ENCODE peak calls at places on chromosomes 16 and 17, in ten cellular contexts. M, D, F, W, T, J, Y, Q, X and S are unnamed samples.
A peak's percentile ranks its signal among the peaks of the same experiment; 100 is the strongest.

GRCh38 chr16:56506941-56507340 is 12.9 kb downstream of the BBS2 start:
- DNase-seq in M (no peak), D (peak; percentile 54), F (no peak), W (no peak), T (no peak), J (peak; percentile 78), Y (peak; percentile 53), Q (no peak), X (no peak), S (peak; percentile 79)

GRCh38 chr16:86680661-86681439 is 102.5 kb downstream of the FOXL1 start:
- DNase-seq in M (no peak), D (no peak), F (no peak), W (no peak), T (peak; percentile 85), J (peak; percentile 80), Y (no peak), Q (peak; percentile 47), X (no peak), S (peak; percentile 14)

GRCh38 chr17:15038656-15039055 is 226.5 kb downstream of the PMP22 start:
- DNase-seq in M (no peak), D (peak; percentile 79), F (no peak), W (peak; percentile 73), T (no peak), J (peak; percentile 0), Y (no peak), Q (no peak), X (no peak), S (no peak)

GRCh38 chr16:58931436-58931835 is 197.3 kb upstream of the GOT2 start:
- DNase-seq in M (no peak), D (peak; percentile 13), F (no peak), W (no peak), T (no peak), J (no peak), Y (no peak), Q (no peak), X (no peak), S (no peak)

GRCh38 chr17:81930142-81931125 is 2.9 kb upstream of the MAFG start:
- DNase-seq in M (no peak), D (peak; percentile 52), F (no peak), W (no peak), T (no peak), J (no peak), Y (no peak), Q (no peak), X (no peak), S (no peak)

GRCh38 chr17:21213491-21214014 is 408 bp downstream of the TMEM11 start:
- DNase-seq in M (peak; percentile 12), D (peak; percentile 64), F (peak; percentile 72), W (no peak), T (peak; percentile 3), J (no peak), Y (no peak), Q (peak; percentile 71), X (no peak), S (no peak)

GRCh38 chr17:60139438-60140285 is 10.1 kb upstream of the CA4 start:
- DNase-seq in M (peak; percentile 11), D (peak; percentile 84), F (peak; percentile 78), W (no peak), T (peak; percentile 53), J (peak; percentile 69), Y (peak; percentile 24), Q (peak; percentile 75), X (peak; percentile 49), S (peak; percentile 62)

GRCh38 chr16:68995011-68995504 is 110.4 kb upstream of the HAS3 start:
- DNase-seq in M (peak; percentile 38), D (peak; percentile 57), F (peak; percentile 55), W (peak; percentile 24), T (peak; percentile 69), J (peak; percentile 78), Y (no peak), Q (no peak), X (no peak), S (peak; percentile 55)

GRCh38 chr17:31815212-31815611 is 43.8 kb downstream of the COPRS start:
- DNase-seq in M (no peak), D (no peak), F (no peak), W (no peak), T (no peak), J (no peak), Y (no peak), Q (no peak), X (no peak), S (no peak)

GRCh38 chr16:82638095-82638798 is 11.5 kb downstream of the CDH13 start:
- DNase-seq in M (no peak), D (peak; percentile 80), F (no peak), W (peak; percentile 85), T (peak; percentile 88), J (peak; percentile 95), Y (peak; percentile 75), Q (peak; percentile 3), X (no peak), S (peak; percentile 79)

GRCh38 chr16:70589998-70590471 is 56.3 kb upstream of the IL34 start:
- DNase-seq in M (no peak), D (peak; percentile 59), F (peak; percentile 57), W (no peak), T (peak; percentile 49), J (peak; percentile 65), Y (no peak), Q (peak; percentile 77), X (peak; percentile 22), S (peak; percentile 88)

GRCh38 chr17:48610282-48611211 is at the start of gene HOXB7:
- DNase-seq in M (no peak), D (peak; percentile 53), F (peak; percentile 91), W (no peak), T (no peak), J (no peak), Y (no peak), Q (peak; percentile 88), X (peak; percentile 64), S (peak; percentile 48)

GRCh38 chr16:85436636-85437160 is 176.4 kb upstream of the GSE1 start:
- DNase-seq in M (no peak), D (peak; percentile 34), F (no peak), W (no peak), T (no peak), J (no peak), Y (no peak), Q (no peak), X (no peak), S (peak; percentile 15)
- H3K4me3 ChIP-seq in M (no peak overlapping the region), D (no peak overlapping the region), F (no peak overlapping the region), W (no peak overlapping the region), T (no peak overlapping the region), J (no peak overlapping the region), Y (no peak overlapping the region), Q (no peak overlapping the region), X (no peak overlapping the region), S (no peak overlapping the region)

GRCh38 chr17:38733315-38734234 is 3.4 kb downstream of the CISD3 start:
- DNase-seq in M (peak; percentile 49), D (no peak), F (peak; percentile 75), W (no peak), T (no peak), J (no peak), Y (no peak), Q (no peak), X (no peak), S (no peak)

GRCh38 chr17:38732376-38733314 is 2.5 kb downstream of the CISD3 start:
- DNase-seq in M (no peak), D (no peak), F (no peak), W (no peak), T (no peak), J (no peak), Y (no peak), Q (no peak), X (no peak), S (no peak)

GRCh38 chr17:38738007-38738662 is 8.0 kb downstream of the CISD3 start:
- DNase-seq in M (no peak), D (no peak), F (no peak), W (no peak), T (no peak), J (no peak), Y (no peak), Q (no peak), X (no peak), S (no peak)

GRCh38 chr17:38734235-38734633 is 4.1 kb downstream of the CISD3 start:
- DNase-seq in M (no peak), D (no peak), F (no peak), W (no peak), T (no peak), J (no peak), Y (no peak), Q (no peak), X (no peak), S (no peak)

DNA sequence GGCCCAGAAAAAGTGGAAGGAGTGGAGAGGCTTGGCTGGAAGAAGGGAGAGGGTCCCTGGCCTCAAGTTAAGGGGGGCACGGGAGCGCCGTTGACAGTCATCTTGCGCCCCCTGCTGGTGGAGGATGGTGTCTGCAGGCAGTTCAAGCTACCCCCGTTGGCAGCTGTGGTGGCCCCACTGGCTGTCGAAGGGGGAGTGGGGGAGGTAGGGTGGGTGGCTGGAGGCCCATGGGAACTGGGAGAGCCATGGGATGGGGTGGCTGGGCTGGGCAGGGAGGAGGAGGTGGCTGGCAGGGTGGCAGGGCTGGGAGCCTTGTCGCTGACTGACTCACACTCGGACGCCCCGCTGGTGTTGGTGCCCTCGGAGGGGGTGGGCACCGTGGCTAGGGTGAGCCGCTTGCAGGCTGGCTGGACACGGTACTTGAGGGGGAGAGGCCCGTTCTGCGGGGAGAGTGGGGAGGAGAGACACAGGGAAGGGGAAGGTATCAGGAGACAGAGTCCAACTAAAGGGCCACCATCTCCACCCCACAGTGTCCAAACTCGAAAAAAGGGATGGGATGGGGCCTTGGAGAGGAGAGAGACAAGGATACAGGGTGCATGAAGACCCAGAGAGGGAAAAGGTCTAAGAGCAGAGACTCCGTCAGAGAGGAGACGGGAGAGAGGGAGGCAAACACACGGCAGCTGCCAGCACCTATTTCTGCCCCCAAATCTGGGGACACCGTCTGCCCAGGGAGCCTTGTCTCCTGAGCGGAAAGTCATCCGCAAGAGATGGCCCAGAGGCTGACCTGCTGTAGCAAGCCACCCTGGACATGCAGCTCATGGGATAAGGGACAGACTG is 5.2 kb downstream of the CISD3 start:
- DNase-seq in M (peak; percentile 79), D (peak; percentile 66), F (peak; percentile 93), W (no peak), T (no peak), J (peak; percentile 46), Y (no peak), Q (no peak), X (peak; percentile 56), S (peak; percentile 33)
- TF ChIP-seq CTCF in M (peak; percentile 86), D (peak; percentile 93), F (peak; percentile 96), W (peak; percentile 93), T (peak; percentile 96), J (peak; percentile 92), Y (peak; percentile 89), Q (peak; percentile 96), X (peak; percentile 96), S (peak; percentile 87)

DNA sequence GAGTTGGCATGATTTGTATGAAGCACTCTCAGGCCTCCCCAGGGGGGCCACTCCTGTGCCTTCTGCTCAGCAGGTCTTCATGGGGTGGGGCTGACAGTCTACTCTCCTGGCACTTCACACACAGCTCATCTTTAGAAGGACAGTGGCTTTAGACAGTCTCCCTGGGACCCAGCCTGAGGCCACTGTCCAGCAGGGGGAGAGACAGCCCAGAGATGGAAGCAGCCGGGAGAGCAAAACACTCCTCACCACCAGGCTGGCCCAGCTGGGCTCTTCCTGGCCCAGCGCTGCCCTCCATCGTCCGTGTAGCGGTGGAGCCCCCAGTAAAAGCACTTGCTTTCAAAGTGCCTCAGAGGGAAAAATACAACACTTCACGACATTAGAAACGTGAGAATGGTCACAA is 62.0 kb upstream of the CRHR1 start:
- DNase-seq in M (peak; percentile 57), D (peak; percentile 16), F (peak; percentile 85), W (no peak), T (no peak), J (peak; percentile 9), Y (no peak), Q (no peak), X (no peak), S (no peak)
- H3K4me3 ChIP-seq in M (no peak overlapping the region), D (no peak overlapping the region), F (no peak overlapping the region), W (no peak overlapping the region), T (no peak overlapping the region), J (no peak overlapping the region), Y (no peak overlapping the region), Q (no peak overlapping the region), X (no peak overlapping the region), S (no peak overlapping the region)

GRCh38 chr17:12627776-12628491 is 37.8 kb upstream of the MYOCD start:
- DNase-seq in M (no peak), D (peak; percentile 46), F (no peak), W (no peak), T (peak; percentile 86), J (peak; percentile 82), Y (no peak), Q (no peak), X (no peak), S (peak; percentile 33)
- TF ChIP-seq CTCF in M (no peak), D (no peak), F (no peak), W (no peak), T (no peak), J (no peak), Y (no peak), Q (no peak), X (no peak), S (no peak)